ENCODE peak calls at places on chromosome X, in nine cellular contexts. A, M, L, Z, S, Y, E, Q and B are unnamed samples.

GRCh38 chrX:50762578-50762977 is 51.4 kb downstream of the SHROOM4 start:
- DNase-seq in S (no peak), M (no peak), Q (no peak), A (no peak), L (no peak), E (peak), Y (no peak), Z (no peak), B (no peak)

GRCh38 chrX:13123857-13124345 is 79.5 kb upstream of the FAM9C start:
- DNase-seq in Y (no peak), E (peak), L (no peak), A (no peak), Z (no peak), S (peak), Q (peak), M (no peak), B (peak)

GRCh38 chrX:47815901-47816845 is 20.5 kb upstream of the ZNF81 start:
- DNase-seq in A (no peak), E (peak), S (no peak), Q (peak), Y (no peak), L (no peak), M (no peak), Z (no peak), B (no peak)

GRCh38 chrX:47358387-47359065 is 11.9 kb upstream of the ZNF157 start:
- DNase-seq in E (no peak), L (no peak), A (no peak), S (no peak), Q (no peak), Z (no peak), Y (no peak), M (no peak), B (no peak)

GRCh38 chrX:115968436-115969252 is 201.9 kb upstream of the AGTR2 start:
- DNase-seq in E (peak), L (no peak), Z (peak), Q (peak), Y (peak), M (peak), A (no peak), S (peak), B (peak)

GRCh38 chrX:91279479-91279878 is 155.2 kb upstream of the PABPC5 start:
- DNase-seq in S (no peak), L (no peak), Y (no peak), A (no peak), E (no peak), M (no peak), Z (no peak), Q (no peak), B (no peak)

GRCh38 chrX:120311632-120312000 is 355 bp upstream of the TMEM255A start:
- DNase-seq in S (no peak), Y (no peak), E (no peak), Z (no peak), L (no peak), M (no peak), A (no peak), Q (no peak), B (no peak)

GRCh38 chrX:15931362-15931761 is 76.7 kb upstream of the AP1S2 start:
- DNase-seq in A (no peak), S (no peak), L (no peak), E (no peak), Z (no peak), M (no peak), Q (no peak), Y (no peak), B (no peak)

GRCh38 chrX:68833448-68833805 is 4.6 kb downstream of the EFNB1 start:
- DNase-seq in Y (no peak), Z (no peak), E (no peak), A (no peak), L (no peak), S (no peak), M (no peak), Q (no peak), B (no peak)

GRCh38 chrX:123570011-123570590 is 162.8 kb downstream of the THOC2 start:
- DNase-seq in Z (no peak), M (no peak), Q (no peak), Y (no peak), L (no peak), A (no peak), E (no peak), S (no peak), B (no peak)

GRCh38 chrX:74545880-74546279 is 68.5 kb downstream of the RLIM start:
- DNase-seq in M (no peak), L (no peak), S (no peak), Q (no peak), E (no peak), Z (no peak), Y (no peak), A (no peak), B (no peak)

GRCh38 chrX:107324493-107325310 is 118.3 kb downstream of the DNAAF6 start:
- DNase-seq in M (peak), S (no peak), Z (peak), Y (no peak), Q (peak), L (peak), E (peak), A (no peak), B (peak)

GRCh38 chrX:39158801-39159657 is 357.8 kb downstream of the MID1IP1 start:
- DNase-seq in Q (peak), Z (no peak), E (peak), S (peak), Y (no peak), A (no peak), L (no peak), M (no peak), B (peak)

GRCh38 chrX:10156199-10157031 is at the start of gene CLCN4:
- DNase-seq in L (no peak), Y (no peak), Q (peak), A (no peak), S (no peak), Z (peak), M (peak), E (no peak), B (no peak)

GRCh38 chrX:44223150-44223549 is 120.3 kb downstream of the EFHC2 start:
- DNase-seq in Q (peak), S (peak), A (no peak), Y (no peak), Z (no peak), M (no peak), L (no peak), E (peak), B (peak)

GRCh38 chrX:151488677-151489076 is 74.8 kb upstream of the PASD1 start:
- DNase-seq in A (no peak), Q (no peak), Y (no peak), S (no peak), E (peak), M (peak), L (peak), Z (no peak), B (peak)

GRCh38 chrX:103254171-103254824 is 657 bp downstream of the TCEAL8 start:
- DNase-seq in Y (no peak), A (peak), Q (peak), E (peak), Z (no peak), L (peak), M (peak), S (peak), B (peak)